ENCODE peak calls at places on chromosome 6, in four cellular contexts. One of them, this sample, is unnamed.

GRCh38 chr6:33147807-33148666 is 44.2 kb downstream of the COL11A2 start:
- DNase-seq in EL: peak; percentile 49
- DNase-seq in heart right ventricle: no peak
- DNase-seq in cardiac muscle cell: peak; percentile 78
- DNase-seq in this sample: peak; percentile 17

GRCh38 chr6:157885211-157885788 is 62.3 kb downstream of the SNX9 start:
- DNase-seq in EL: no peak
- DNase-seq in cardiac muscle cell: no peak
- DNase-seq in heart right ventricle: no peak
- DNase-seq in this sample: no peak

GRCh38 chr6:148509789-148510581 is 167.3 kb downstream of the SASH1 start:
- DNase-seq in heart right ventricle: peak; percentile 56
- DNase-seq in EL: peak; percentile 98
- DNase-seq in cardiac muscle cell: peak; percentile 96
- DNase-seq in this sample: peak; percentile 79

GRCh38 chr6:118912646-118913045 is 18.7 kb downstream of the ASF1A start:
- DNase-seq in cardiac muscle cell: no peak
- DNase-seq in heart right ventricle: no peak
- DNase-seq in EL: no peak
- DNase-seq in this sample: no peak

GRCh38 chr6:26576929-26577719 is 19.6 kb upstream of the ABT1 start:
- DNase-seq in heart right ventricle: peak; percentile 46
- DNase-seq in EL: peak; percentile 90
- DNase-seq in cardiac muscle cell: peak; percentile 78
- DNase-seq in this sample: peak; percentile 78

GRCh38 chr6:30547454-30547853 is 8.8 kb downstream of the GNL1 start:
- DNase-seq in cardiac muscle cell: no peak
- DNase-seq in heart right ventricle: no peak
- DNase-seq in EL: no peak
- DNase-seq in this sample: no peak

GRCh38 chr6:136873733-136874132 is 48.4 kb upstream of the SLC35D3 start:
- DNase-seq in heart right ventricle: no peak
- DNase-seq in cardiac muscle cell: no peak
- DNase-seq in EL: no peak
- DNase-seq in this sample: no peak

GRCh38 chr6:52640916-52641315 is 30.0 kb upstream of the TMEM14A start:
- DNase-seq in heart right ventricle: no peak
- DNase-seq in EL: no peak
- DNase-seq in cardiac muscle cell: no peak
- DNase-seq in this sample: no peak

GRCh38 chr6:156948807-156949206 is 171.6 kb downstream of the ARID1B start:
- DNase-seq in cardiac muscle cell: peak; percentile 65
- DNase-seq in EL: peak; percentile 81
- DNase-seq in heart right ventricle: no peak
- DNase-seq in this sample: peak; percentile 91

GRCh38 chr6:116511424-116512131 is at the start of gene CALHM5:
- DNase-seq in heart right ventricle: peak; percentile 43
- DNase-seq in EL: peak; percentile 88
- DNase-seq in cardiac muscle cell: peak; percentile 94
- DNase-seq in this sample: peak; percentile 76

GRCh38 chr6:33607784-33608161 is 13.3 kb upstream of the ITPR3 start:
- DNase-seq in heart right ventricle: no peak
- DNase-seq in cardiac muscle cell: no peak
- DNase-seq in EL: no peak
- DNase-seq in this sample: no peak

GRCh38 chr6:143539723-143540122 is 28.2 kb upstream of the FUCA2 start:
- DNase-seq in EL: no peak
- DNase-seq in heart right ventricle: no peak
- DNase-seq in cardiac muscle cell: no peak
- DNase-seq in this sample: no peak

GRCh38 chr6:170080828-170081368 is 210.0 kb downstream of the DLL1 start:
- DNase-seq in heart right ventricle: no peak
- DNase-seq in EL: no peak
- DNase-seq in cardiac muscle cell: no peak
- DNase-seq in this sample: no peak